ENCODE peak calls at places on chromosomes 3 and 15, in nine cellular contexts. One of them, this sample, is unnamed.

GRCh38 chr3:125313060-125313635 is 62.0 kb downstream of the ZNF148 start:
- DNase-seq in foreskin keratinocyte: no peak
- DNase-seq in body of pancreas: no peak
- DNase-seq in CD4-positive, alpha-beta T cell: no peak
- DNase-seq in heart left ventricle: no peak
- DNase-seq in AG09309: no peak
- DNase-seq in WERI-Rb-1: no peak
- DNase-seq in HFFc6: peak; percentile 40
- DNase-seq in cardiac fibroblast: no peak
- DNase-seq in this sample: no peak

GRCh38 chr3:167066977-167067843 is 312.9 kb downstream of the ZBBX start:
- DNase-seq in body of pancreas: peak; percentile 13
- DNase-seq in CD4-positive, alpha-beta T cell: no peak
- DNase-seq in HFFc6: no peak
- DNase-seq in heart left ventricle: no peak
- DNase-seq in AG09309: no peak
- DNase-seq in cardiac fibroblast: no peak
- DNase-seq in foreskin keratinocyte: no peak
- DNase-seq in WERI-Rb-1: no peak
- DNase-seq in this sample: no peak

GRCh38 chr3:71944482-71944881 is 159.5 kb upstream of the PROK2 start:
- DNase-seq in CD4-positive, alpha-beta T cell: no peak
- DNase-seq in HFFc6: no peak
- DNase-seq in AG09309: no peak
- DNase-seq in heart left ventricle: no peak
- DNase-seq in cardiac fibroblast: no peak
- DNase-seq in body of pancreas: no peak
- DNase-seq in foreskin keratinocyte: no peak
- DNase-seq in WERI-Rb-1: no peak
- DNase-seq in this sample: no peak

GRCh38 chr3:130374908-130375307 is 29.4 kb downstream of the COL6A5 start:
- DNase-seq in AG09309: no peak
- DNase-seq in cardiac fibroblast: no peak
- DNase-seq in CD4-positive, alpha-beta T cell: no peak
- DNase-seq in WERI-Rb-1: no peak
- DNase-seq in foreskin keratinocyte: no peak
- DNase-seq in body of pancreas: no peak
- DNase-seq in HFFc6: no peak
- DNase-seq in heart left ventricle: no peak
- DNase-seq in this sample: no peak

GRCh38 chr15:56356616-56357015 is 8.6 kb upstream of the TEX9 start:
- DNase-seq in foreskin keratinocyte: no peak
- DNase-seq in body of pancreas: no peak
- DNase-seq in CD4-positive, alpha-beta T cell: no peak
- DNase-seq in cardiac fibroblast: peak; percentile 11
- DNase-seq in AG09309: peak; percentile 13
- DNase-seq in heart left ventricle: no peak
- DNase-seq in WERI-Rb-1: no peak
- DNase-seq in HFFc6: peak; percentile 12
- DNase-seq in this sample: no peak

GRCh38 chr15:52162260-52162659 is 28.9 kb downstream of the GNB5 start:
- DNase-seq in heart left ventricle: no peak
- DNase-seq in WERI-Rb-1: no peak
- DNase-seq in foreskin keratinocyte: no peak
- DNase-seq in CD4-positive, alpha-beta T cell: no peak
- DNase-seq in AG09309: no peak
- DNase-seq in HFFc6: peak; percentile 19
- DNase-seq in body of pancreas: no peak
- DNase-seq in cardiac fibroblast: no peak
- DNase-seq in this sample: no peak

GRCh38 chr3:113002676-113003075 is 11.9 kb downstream of the GTPBP8 start:
- DNase-seq in WERI-Rb-1: no peak
- DNase-seq in AG09309: no peak
- DNase-seq in foreskin keratinocyte: no peak
- DNase-seq in CD4-positive, alpha-beta T cell: peak; percentile 41
- DNase-seq in heart left ventricle: no peak
- DNase-seq in HFFc6: no peak
- DNase-seq in body of pancreas: no peak
- DNase-seq in cardiac fibroblast: no peak
- DNase-seq in this sample: no peak

GRCh38 chr3:45381168-45381852 is 7.1 kb upstream of the LARS2 start:
- DNase-seq in foreskin keratinocyte: peak; percentile 32
- DNase-seq in body of pancreas: no peak
- DNase-seq in heart left ventricle: peak; percentile 41
- DNase-seq in cardiac fibroblast: no peak
- DNase-seq in WERI-Rb-1: peak; percentile 19
- DNase-seq in AG09309: no peak
- DNase-seq in HFFc6: no peak
- DNase-seq in CD4-positive, alpha-beta T cell: no peak
- DNase-seq in this sample: no peak

GRCh38 chr3:171699611-171700010 is 110.7 kb downstream of the PLD1 start:
- DNase-seq in foreskin keratinocyte: no peak
- DNase-seq in HFFc6: no peak
- DNase-seq in WERI-Rb-1: no peak
- DNase-seq in body of pancreas: no peak
- DNase-seq in AG09309: no peak
- DNase-seq in cardiac fibroblast: peak; percentile 29
- DNase-seq in heart left ventricle: no peak
- DNase-seq in CD4-positive, alpha-beta T cell: no peak
- DNase-seq in this sample: no peak

GRCh38 chr3:71753716-71754609 is at the start of gene GPR27:
- DNase-seq in AG09309: no peak
- DNase-seq in cardiac fibroblast: peak; percentile 38
- DNase-seq in WERI-Rb-1: peak; percentile 39
- DNase-seq in CD4-positive, alpha-beta T cell: no peak
- DNase-seq in foreskin keratinocyte: no peak
- DNase-seq in body of pancreas: peak; percentile 26
- DNase-seq in heart left ventricle: peak; percentile 31
- DNase-seq in HFFc6: no peak
- DNase-seq in this sample: no peak

GRCh38 chr3:127647171-127647884 is 18.3 kb downstream of the PODXL2 start:
- DNase-seq in heart left ventricle: no peak
- DNase-seq in HFFc6: no peak
- DNase-seq in cardiac fibroblast: no peak
- DNase-seq in AG09309: no peak
- DNase-seq in foreskin keratinocyte: no peak
- DNase-seq in WERI-Rb-1: no peak
- DNase-seq in CD4-positive, alpha-beta T cell: no peak
- DNase-seq in body of pancreas: no peak
- DNase-seq in this sample: no peak

GRCh38 chr15:82647045-82647834 is at the start of gene CPEB1:
- DNase-seq in AG09309: no peak
- DNase-seq in foreskin keratinocyte: no peak
- DNase-seq in cardiac fibroblast: peak; percentile 47
- DNase-seq in WERI-Rb-1: peak; percentile 65
- DNase-seq in body of pancreas: peak; percentile 53
- DNase-seq in CD4-positive, alpha-beta T cell: peak; percentile 16
- DNase-seq in HFFc6: peak; percentile 32
- DNase-seq in heart left ventricle: peak; percentile 60
- DNase-seq in this sample: peak; percentile 28

GRCh38 chr15:47711654-47712053 is 5.7 kb upstream of the SEMA6D start:
- DNase-seq in HFFc6: no peak
- DNase-seq in foreskin keratinocyte: no peak
- DNase-seq in cardiac fibroblast: peak; percentile 16
- DNase-seq in CD4-positive, alpha-beta T cell: no peak
- DNase-seq in heart left ventricle: no peak
- DNase-seq in AG09309: no peak
- DNase-seq in WERI-Rb-1: no peak
- DNase-seq in body of pancreas: no peak
- DNase-seq in this sample: no peak

GRCh38 chr15:65339926-65340325 is 35.4 kb downstream of the RNU5B-1 start:
- DNase-seq in CD4-positive, alpha-beta T cell: no peak
- DNase-seq in cardiac fibroblast: no peak
- DNase-seq in AG09309: no peak
- DNase-seq in heart left ventricle: no peak
- DNase-seq in HFFc6: no peak
- DNase-seq in foreskin keratinocyte: no peak
- DNase-seq in WERI-Rb-1: peak; percentile 63
- DNase-seq in body of pancreas: no peak
- DNase-seq in this sample: no peak

GRCh38 chr3:179179979-179180758 is 32.0 kb downstream of the PIK3CA start:
- DNase-seq in heart left ventricle: no peak
- DNase-seq in cardiac fibroblast: peak; percentile 48
- DNase-seq in foreskin keratinocyte: no peak
- DNase-seq in CD4-positive, alpha-beta T cell: no peak
- DNase-seq in WERI-Rb-1: no peak
- DNase-seq in HFFc6: peak; percentile 4
- DNase-seq in AG09309: no peak
- DNase-seq in body of pancreas: no peak
- DNase-seq in this sample: no peak

GRCh38 chr15:29260896-29261295 is 8.7 kb downstream of the NSMCE3 start:
- DNase-seq in HFFc6: no peak
- DNase-seq in cardiac fibroblast: no peak
- DNase-seq in WERI-Rb-1: no peak
- DNase-seq in foreskin keratinocyte: no peak
- DNase-seq in heart left ventricle: no peak
- DNase-seq in body of pancreas: no peak
- DNase-seq in CD4-positive, alpha-beta T cell: no peak
- DNase-seq in AG09309: no peak
- DNase-seq in this sample: no peak

GRCh38 chr3:13853978-13854296 is 25.9 kb downstream of the WNT7A start:
- DNase-seq in AG09309: no peak
- DNase-seq in cardiac fibroblast: no peak
- DNase-seq in foreskin keratinocyte: peak; percentile 98
- DNase-seq in CD4-positive, alpha-beta T cell: peak; percentile 13
- DNase-seq in HFFc6: no peak
- DNase-seq in WERI-Rb-1: no peak
- DNase-seq in heart left ventricle: no peak
- DNase-seq in body of pancreas: no peak
- DNase-seq in this sample: no peak

GRCh38 chr15:73792429-73792828 is 39.3 kb upstream of the INSYN1 start:
- DNase-seq in body of pancreas: peak; percentile 23
- DNase-seq in HFFc6: no peak
- DNase-seq in foreskin keratinocyte: no peak
- DNase-seq in WERI-Rb-1: peak; percentile 32
- DNase-seq in CD4-positive, alpha-beta T cell: no peak
- DNase-seq in cardiac fibroblast: no peak
- DNase-seq in AG09309: no peak
- DNase-seq in heart left ventricle: peak; percentile 78
- DNase-seq in this sample: no peak

GRCh38 chr3:116741462-116741861 is 31.9 kb downstream of the TUSC7 start:
- DNase-seq in heart left ventricle: no peak
- DNase-seq in WERI-Rb-1: no peak
- DNase-seq in cardiac fibroblast: no peak
- DNase-seq in foreskin keratinocyte: no peak
- DNase-seq in HFFc6: no peak
- DNase-seq in CD4-positive, alpha-beta T cell: no peak
- DNase-seq in body of pancreas: no peak
- DNase-seq in AG09309: no peak
- DNase-seq in this sample: no peak

GRCh38 chr3:59886790-59887189 is 837.0 kb upstream of the CFAP20DC start:
- DNase-seq in WERI-Rb-1: no peak
- DNase-seq in CD4-positive, alpha-beta T cell: no peak
- DNase-seq in heart left ventricle: no peak
- DNase-seq in AG09309: no peak
- DNase-seq in body of pancreas: no peak
- DNase-seq in foreskin keratinocyte: no peak
- DNase-seq in HFFc6: no peak
- DNase-seq in cardiac fibroblast: no peak
- DNase-seq in this sample: no peak

GRCh38 chr3:86180696-86181095 is 810.3 kb downstream of the VGLL3 start:
- DNase-seq in HFFc6: no peak
- DNase-seq in foreskin keratinocyte: no peak
- DNase-seq in WERI-Rb-1: peak; percentile 25
- DNase-seq in AG09309: no peak
- DNase-seq in body of pancreas: no peak
- DNase-seq in cardiac fibroblast: no peak
- DNase-seq in CD4-positive, alpha-beta T cell: no peak
- DNase-seq in heart left ventricle: no peak
- DNase-seq in this sample: no peak
- TF ChIP-seq CTCF in HFFc6: no peak
- TF ChIP-seq CTCF in foreskin keratinocyte: no peak
- TF ChIP-seq CTCF in WERI-Rb-1: peak; percentile 45
- TF ChIP-seq CTCF in AG09309: no peak
- TF ChIP-seq CTCF in body of pancreas: no peak
- TF ChIP-seq CTCF in cardiac fibroblast: no peak
- TF ChIP-seq CTCF in CD4-positive, alpha-beta T cell: no peak
- TF ChIP-seq CTCF in heart left ventricle: no peak
- TF ChIP-seq CTCF in this sample: no peak

DNA sequence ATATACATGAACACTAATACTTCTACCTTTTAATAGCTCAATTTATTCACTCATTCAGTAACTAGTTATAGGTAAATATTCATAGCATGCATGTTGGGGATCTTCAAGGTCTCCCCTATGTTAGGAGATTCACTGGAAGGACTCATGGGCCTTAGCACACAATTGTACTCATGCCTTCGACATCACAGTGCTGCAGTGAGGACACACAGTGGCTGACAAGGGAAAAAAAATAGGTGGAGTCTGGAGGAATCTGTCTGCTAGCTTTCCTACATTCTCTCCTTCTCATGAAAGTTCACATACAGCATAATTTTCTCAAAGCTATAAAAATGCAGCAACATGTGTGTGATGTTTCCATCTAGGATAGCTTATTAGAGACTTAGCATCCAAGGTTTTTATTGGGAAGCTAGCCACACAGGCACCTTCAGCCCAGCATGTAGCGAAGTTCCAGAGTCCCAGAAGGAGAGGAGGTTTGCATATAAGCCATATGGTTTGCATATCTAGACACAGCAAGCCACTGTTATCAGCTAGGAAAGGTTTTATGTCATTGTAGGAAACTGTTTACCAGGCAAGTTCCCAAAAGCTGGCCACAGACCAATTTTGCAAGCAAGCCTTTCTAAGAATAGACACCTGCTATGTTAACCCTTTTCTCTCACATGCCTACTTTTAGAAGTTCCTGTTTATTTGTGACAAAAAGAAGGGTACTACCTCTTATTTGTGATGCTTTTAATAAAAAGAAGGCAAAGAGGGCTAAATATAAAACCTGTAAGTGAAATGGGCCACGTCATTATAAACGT is 46.4 kb downstream of the MORC1 start:
- DNase-seq in CD4-positive, alpha-beta T cell: no peak
- DNase-seq in foreskin keratinocyte: no peak
- DNase-seq in heart left ventricle: peak; percentile 40
- DNase-seq in body of pancreas: peak; percentile 25
- DNase-seq in AG09309: no peak
- DNase-seq in cardiac fibroblast: no peak
- DNase-seq in HFFc6: no peak
- DNase-seq in WERI-Rb-1: no peak
- DNase-seq in this sample: no peak
- TF ChIP-seq CTCF in CD4-positive, alpha-beta T cell: no peak
- TF ChIP-seq CTCF in foreskin keratinocyte: peak; percentile 15
- TF ChIP-seq CTCF in heart left ventricle: no peak
- TF ChIP-seq CTCF in body of pancreas: no peak
- TF ChIP-seq CTCF in AG09309: no peak
- TF ChIP-seq CTCF in cardiac fibroblast: no peak
- TF ChIP-seq CTCF in HFFc6: no peak
- TF ChIP-seq CTCF in WERI-Rb-1: peak; percentile 31
- TF ChIP-seq CTCF in this sample: no peak

GRCh38 chr3:134625462-134625861 is 25.4 kb downstream of the KY start:
- DNase-seq in HFFc6: no peak
- DNase-seq in cardiac fibroblast: no peak
- DNase-seq in CD4-positive, alpha-beta T cell: no peak
- DNase-seq in WERI-Rb-1: peak; percentile 3
- DNase-seq in body of pancreas: no peak
- DNase-seq in foreskin keratinocyte: no peak
- DNase-seq in AG09309: no peak
- DNase-seq in heart left ventricle: no peak
- DNase-seq in this sample: no peak
- TF ChIP-seq CTCF in HFFc6: no peak
- TF ChIP-seq CTCF in cardiac fibroblast: no peak
- TF ChIP-seq CTCF in CD4-positive, alpha-beta T cell: no peak
- TF ChIP-seq CTCF in WERI-Rb-1: no peak
- TF ChIP-seq CTCF in body of pancreas: no peak
- TF ChIP-seq CTCF in foreskin keratinocyte: no peak
- TF ChIP-seq CTCF in AG09309: no peak
- TF ChIP-seq CTCF in heart left ventricle: no peak
- TF ChIP-seq CTCF in this sample: no peak

GRCh38 chr15:78872972-78873795 is 494 bp downstream of the MORF4L1 start:
- DNase-seq in HFFc6: peak; percentile 94
- DNase-seq in WERI-Rb-1: peak; percentile 93
- DNase-seq in body of pancreas: peak; percentile 78
- DNase-seq in heart left ventricle: peak; percentile 89
- DNase-seq in AG09309: peak; percentile 70
- DNase-seq in cardiac fibroblast: peak; percentile 95
- DNase-seq in foreskin keratinocyte: peak; percentile 75
- DNase-seq in CD4-positive, alpha-beta T cell: peak; percentile 85
- DNase-seq in this sample: peak; percentile 46
- TF ChIP-seq CTCF in HFFc6: peak; percentile 76
- TF ChIP-seq CTCF in WERI-Rb-1: peak; percentile 74
- TF ChIP-seq CTCF in body of pancreas: no peak
- TF ChIP-seq CTCF in heart left ventricle: peak; percentile 30
- TF ChIP-seq CTCF in AG09309: peak; percentile 57
- TF ChIP-seq CTCF in cardiac fibroblast: peak; percentile 52
- TF ChIP-seq CTCF in foreskin keratinocyte: peak; percentile 67
- TF ChIP-seq CTCF in CD4-positive, alpha-beta T cell: peak; percentile 64
- TF ChIP-seq CTCF in this sample: no peak

This sample was measured in omental fat pad.